ENCODE peak calls at places on chromosomes 11 and 22, in nine cellular contexts. H, S, X, L, I, T, N, Y and E are unnamed samples.

GRCh38 chr11:91230647-91231046 is 994.0 kb upstream of the FAT3 start:
- DNase-seq in Y (no peak), S (no peak), N (no peak), I (no peak), X (no peak), L (no peak), H (no peak), T (no peak), E (no peak)

GRCh38 chr11:971731-972365 is 46.2 kb downstream of the AP2A2 start:
- DNase-seq in N (no peak), H (no peak), Y (no peak), T (no peak), X (no peak), L (no peak), S (no peak), I (no peak), E (no peak)

GRCh38 chr11:61917357-61918109 is at the start of gene RAB3IL1:
- DNase-seq in T (no peak), H (no peak), S (peak), N (peak), X (peak), I (no peak), L (peak), Y (peak), E (no peak)

GRCh38 chr11:115579181-115579825 is 75.1 kb upstream of the CADM1 start:
- DNase-seq in H (no peak), I (no peak), X (no peak), Y (no peak), N (no peak), T (no peak), S (no peak), L (no peak), E (no peak)

GRCh38 chr11:119727523-119728081 is 1.4 kb downstream of the NECTIN1 start:
- DNase-seq in X (no peak), N (peak), T (no peak), I (peak), H (no peak), Y (peak), S (no peak), L (no peak), E (no peak)

GRCh38 chr11:44178381-44178780 is 82.9 kb downstream of the EXT2 start:
- DNase-seq in H (peak), Y (no peak), T (peak), L (no peak), X (no peak), I (no peak), N (no peak), S (peak), E (no peak)

GRCh38 chr11:12376259-12376971 is 956 bp upstream of the PARVA start:
- DNase-seq in T (peak), I (no peak), L (no peak), Y (no peak), X (peak), N (no peak), H (peak), S (peak), E (no peak)

GRCh38 chr11:35177370-35177769 is 38.4 kb downstream of the CD44 start:
- DNase-seq in L (no peak), H (peak), N (no peak), S (no peak), X (no peak), Y (no peak), T (no peak), I (no peak), E (no peak)

GRCh38 chr22:21108379-21109115 is 62.8 kb downstream of the LRRC74B start:
- DNase-seq in I (no peak), S (peak), Y (no peak), X (no peak), L (no peak), T (no peak), H (no peak), N (no peak), E (no peak)

GRCh38 chr22:25908212-25908611 is 166.2 kb downstream of the MYO18B start:
- DNase-seq in I (no peak), N (no peak), S (no peak), X (no peak), H (no peak), T (no peak), L (no peak), Y (no peak), E (no peak)

GRCh38 chr11:68855205-68855978 is 13.7 kb upstream of the CPT1A start:
- DNase-seq in X (peak), Y (peak), T (no peak), S (peak), H (peak), I (peak), N (no peak), L (peak), E (no peak)

GRCh38 chr11:13687271-13687670 is 18.8 kb downstream of the FAR1 start:
- DNase-seq in S (no peak), Y (no peak), X (no peak), N (no peak), L (no peak), I (no peak), H (no peak), T (no peak), E (no peak)

GRCh38 chr22:20436309-20437252 is 1.0 kb downstream of the SCARF2 start:
- DNase-seq in I (no peak), T (no peak), H (peak), N (no peak), X (no peak), S (peak), Y (no peak), L (peak), E (no peak)

GRCh38 chr11:70048279-70049024 is 29.7 kb upstream of the ANO1 start:
- DNase-seq in N (no peak), S (no peak), L (no peak), T (no peak), I (no peak), H (no peak), X (no peak), Y (no peak), E (no peak)

GRCh38 chr11:113404859-113405430 is 17.4 kb downstream of the ANKK1 start:
- DNase-seq in T (no peak), I (no peak), H (no peak), N (no peak), L (no peak), Y (no peak), S (no peak), X (no peak), E (peak)

GRCh38 chr11:34050536-34050935 is 995 bp upstream of the CAPRIN1 start:
- DNase-seq in Y (no peak), S (peak), L (no peak), N (no peak), X (no peak), H (peak), T (no peak), I (no peak), E (no peak)

GRCh38 chr22:46737105-46737975 is 712 bp downstream of the CERK start:
- DNase-seq in I (peak), N (no peak), H (peak), T (no peak), S (peak), L (peak), Y (peak), X (peak), E (no peak)

GRCh38 chr22:19035474-19036228 is 86.6 kb downstream of the DGCR2 start:
- DNase-seq in L (no peak), Y (no peak), X (no peak), H (no peak), S (no peak), I (no peak), N (peak), T (no peak), E (no peak)

GRCh38 chr11:45157247-45158209 is 11.1 kb downstream of the PRDM11 start:
- DNase-seq in L (no peak), N (no peak), Y (no peak), S (no peak), H (no peak), I (no peak), X (no peak), T (no peak), E (no peak)

GRCh38 chr11:93160808-93161207 is 37.0 kb downstream of the SLC36A4 start:
- DNase-seq in N (no peak), L (no peak), T (no peak), X (no peak), Y (no peak), S (no peak), I (no peak), H (no peak), E (no peak)

GRCh38 chr11:85787809-85788805 is 22.8 kb downstream of the SYTL2 start:
- DNase-seq in X (no peak), T (no peak), H (peak), S (no peak), Y (no peak), L (peak), N (no peak), I (no peak), E (no peak)

GRCh38 chr11:28702871-28703270 is 594.7 kb downstream of the METTL15 start:
- DNase-seq in I (no peak), Y (no peak), T (no peak), L (peak), N (no peak), X (no peak), H (no peak), S (no peak), E (no peak)

GRCh38 chr22:39723899-39724351 is 153.4 kb downstream of the CACNA1I start:
- DNase-seq in L (no peak), S (peak), I (no peak), N (peak), T (no peak), H (peak), Y (no peak), X (no peak), E (no peak)

GRCh38 chr11:82842019-82842418 is 58.2 kb downstream of the PRCP start:
- DNase-seq in N (no peak), S (no peak), X (no peak), I (no peak), H (no peak), T (no peak), Y (no peak), L (no peak), E (no peak)

GRCh38 chr11:134532176-134532920 is 120.3 kb upstream of the B3GAT1 start:
- DNase-seq in L (no peak), S (no peak), N (peak), Y (no peak), I (no peak), T (no peak), H (no peak), X (no peak), E (peak)

GRCh38 chr11:10654211-10655150 is 39.1 kb downstream of the IRAG1 start:
- DNase-seq in I (peak), N (no peak), S (peak), H (peak), Y (no peak), T (no peak), X (no peak), L (peak), E (no peak)

GRCh38 chr11:10858505-10859360 is 880 bp upstream of the ZBED5 start:
- DNase-seq in N (peak), X (peak), S (peak), T (no peak), L (peak), I (peak), H (peak), Y (peak), E (peak)

GRCh38 chr11:104191124-104191523 is 27.2 kb upstream of the PDGFD start:
- DNase-seq in L (no peak), S (peak), X (no peak), H (peak), Y (no peak), N (no peak), T (no peak), I (no peak), E (no peak)

GRCh38 chr11:119205080-119205479 is 1.1 kb upstream of the CBL start:
- DNase-seq in S (no peak), X (peak), H (no peak), I (peak), L (no peak), Y (peak), T (no peak), N (no peak), E (no peak)

GRCh38 chr11:95230054-95231034 is 658 bp downstream of the SESN3 start:
- DNase-seq in H (no peak), I (no peak), X (peak), T (no peak), L (peak), S (peak), N (no peak), Y (peak), E (no peak)

GRCh38 chr11:14643697-14644395 is at the start of gene PDE3B:
- DNase-seq in X (peak), T (no peak), S (peak), Y (peak), H (peak), N (peak), L (peak), I (peak), E (no peak)

GRCh38 chr11:17684550-17684949 is 34.8 kb upstream of the MYOD1 start:
- DNase-seq in X (no peak), L (no peak), H (no peak), S (no peak), Y (no peak), T (no peak), I (no peak), N (no peak), E (no peak)

GRCh38 chr11:111283945-111284481 is 14.3 kb upstream of the POU2AF3 start:
- DNase-seq in I (no peak), T (no peak), N (peak), Y (no peak), L (no peak), H (peak), S (peak), X (no peak), E (no peak)

GRCh38 chr11:119590651-119591308 is 138.2 kb downstream of the NECTIN1 start:
- DNase-seq in X (no peak), N (peak), H (no peak), T (no peak), S (peak), I (no peak), Y (no peak), L (no peak), E (no peak)

GRCh38 chr22:47275479-47276218 is 513.2 kb downstream of the TBC1D22A start:
- DNase-seq in X (no peak), H (no peak), T (no peak), I (no peak), Y (no peak), N (no peak), L (no peak), S (no peak), E (no peak)

GRCh38 chr11:126233391-126233790 is 21.8 kb downstream of the FAM118B start:
- DNase-seq in H (peak), S (peak), T (no peak), L (no peak), I (no peak), Y (no peak), N (no peak), X (no peak), E (no peak)

GRCh38 chr11:30487200-30487898 is 98.8 kb downstream of the MPPED2 start:
- DNase-seq in H (peak), S (no peak), L (no peak), I (no peak), T (no peak), Y (no peak), X (peak), N (no peak), E (no peak)

GRCh38 chr11:124551189-124551588 is 7.7 kb upstream of the OR8B12 start:
- DNase-seq in I (no peak), L (no peak), X (no peak), Y (no peak), T (no peak), H (no peak), N (no peak), S (no peak), E (no peak)
- TF ChIP-seq CTCF in I (no peak), L (no peak), X (no peak), Y (no peak), T (no peak), H (no peak), N (no peak), S (no peak), E (no peak)

DNA sequence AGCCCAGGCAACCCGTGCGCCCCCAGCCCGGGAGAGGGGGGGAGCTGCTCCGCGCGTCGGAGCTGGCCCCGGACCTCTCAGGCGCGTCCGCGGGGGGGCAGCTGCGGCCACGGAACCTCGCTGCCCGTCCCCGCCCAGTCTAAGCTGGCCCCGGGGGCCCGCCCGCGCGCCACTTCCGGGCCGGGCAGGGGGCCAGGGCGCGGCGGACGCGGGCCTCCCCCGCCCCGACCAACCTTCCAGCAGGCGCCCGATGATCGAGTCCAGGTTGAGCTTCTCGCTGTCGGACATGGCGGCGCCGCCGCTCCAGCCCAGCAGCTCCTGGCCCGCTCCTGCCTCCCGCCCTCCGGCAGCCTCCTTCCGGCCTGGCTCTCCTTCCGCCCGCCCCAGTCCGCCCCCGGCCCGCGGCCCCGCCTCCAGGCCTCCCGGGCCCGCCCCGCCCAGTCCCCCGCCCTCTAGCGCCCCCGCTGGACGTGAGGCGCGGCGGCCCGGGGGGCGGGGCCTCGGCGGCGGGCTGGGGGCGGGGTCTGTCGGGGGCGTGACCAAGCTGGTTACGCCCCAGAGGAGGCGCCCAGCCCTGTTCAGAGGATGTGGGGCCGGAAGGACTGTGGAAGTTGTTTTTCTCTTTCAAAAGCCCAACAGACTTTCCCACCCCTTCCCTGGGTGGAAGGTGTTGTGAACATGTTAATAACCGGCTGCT is at the start of gene PPP1CA:
- DNase-seq in T (no peak), I (peak), X (peak), Y (peak), N (peak), L (peak), S (peak), H (peak), E (peak)
- TF ChIP-seq CTCF in T (peak), I (peak), X (peak), Y (peak), N (peak), L (no peak), S (no peak), H (peak), E (no peak)

DNA sequence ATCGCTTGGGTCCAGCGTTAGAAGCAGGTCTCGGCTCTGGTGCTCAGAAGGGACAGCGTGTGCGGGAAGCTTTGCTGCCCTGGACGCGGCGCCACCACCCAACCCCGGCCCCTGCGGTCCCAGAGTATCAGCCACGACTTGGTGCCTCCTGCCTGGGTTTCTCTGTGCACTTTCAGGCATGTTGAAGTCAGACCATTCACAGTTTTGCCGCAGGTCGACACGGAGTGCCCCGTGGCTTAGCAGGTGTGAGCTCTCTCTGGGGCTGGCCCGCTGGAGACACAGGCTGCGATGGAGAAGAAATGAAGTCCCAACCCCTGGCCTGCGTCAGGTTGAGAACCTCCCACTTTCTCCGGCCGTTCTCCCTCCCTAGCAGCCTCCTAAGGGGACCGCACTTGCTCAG is 494.5 kb downstream of the BRD1 start:
- DNase-seq in T (no peak), Y (no peak), H (no peak), N (peak), S (no peak), L (no peak), X (no peak), I (peak), E (no peak)
- TF ChIP-seq CTCF in T (no peak), Y (no peak), H (no peak), N (no peak), S (no peak), L (no peak), X (no peak), I (no peak), E (no peak)

GRCh38 chr22:49701380-49702067 is 126.1 kb downstream of the BRD1 start:
- DNase-seq in N (no peak), X (no peak), Y (no peak), L (no peak), T (no peak), I (no peak), H (no peak), S (no peak), E (no peak)
- TF ChIP-seq CTCF in N (peak), X (no peak), Y (peak), L (peak), T (no peak), I (peak), H (no peak), S (peak), E (no peak)

GRCh38 chr22:29907753-29908515 is 25.0 kb downstream of the MTMR3 start:
- DNase-seq in L (peak), T (peak), S (peak), Y (peak), N (peak), I (no peak), H (peak), X (peak), E (peak)
- TF ChIP-seq CTCF in L (no peak), T (no peak), S (no peak), Y (no peak), N (no peak), I (no peak), H (no peak), X (no peak), E (no peak)

GRCh38 chr11:77199346-77199745 is 71.3 kb downstream of the MYO7A start:
- DNase-seq in I (no peak), H (no peak), N (peak), L (no peak), Y (peak), X (no peak), T (no peak), S (no peak), E (no peak)

GRCh38 chr11:77197626-77198320 is 69.7 kb downstream of the MYO7A start:
- DNase-seq in I (no peak), H (no peak), T (no peak), S (no peak), Y (peak), L (no peak), X (peak), N (no peak), E (no peak)

GRCh38 chr11:77196961-77197360 is 68.9 kb downstream of the MYO7A start:
- DNase-seq in L (no peak), N (no peak), H (no peak), Y (peak), S (no peak), T (no peak), I (no peak), X (no peak), E (peak)

GRCh38 chr11:77200351-77200750 is 72.3 kb downstream of the MYO7A start:
- DNase-seq in Y (no peak), X (peak), I (no peak), T (no peak), N (peak), S (no peak), H (no peak), L (no peak), E (no peak)

GRCh38 chr11:77198440-77198849 is 70.4 kb downstream of the MYO7A start:
- DNase-seq in X (peak), Y (peak), S (peak), T (no peak), H (peak), L (peak), N (no peak), I (no peak), E (peak)
- TF ChIP-seq CTCF in X (no peak), Y (peak), S (peak), T (peak), H (peak), L (peak), N (no peak), I (peak), E (no peak)

DNA sequence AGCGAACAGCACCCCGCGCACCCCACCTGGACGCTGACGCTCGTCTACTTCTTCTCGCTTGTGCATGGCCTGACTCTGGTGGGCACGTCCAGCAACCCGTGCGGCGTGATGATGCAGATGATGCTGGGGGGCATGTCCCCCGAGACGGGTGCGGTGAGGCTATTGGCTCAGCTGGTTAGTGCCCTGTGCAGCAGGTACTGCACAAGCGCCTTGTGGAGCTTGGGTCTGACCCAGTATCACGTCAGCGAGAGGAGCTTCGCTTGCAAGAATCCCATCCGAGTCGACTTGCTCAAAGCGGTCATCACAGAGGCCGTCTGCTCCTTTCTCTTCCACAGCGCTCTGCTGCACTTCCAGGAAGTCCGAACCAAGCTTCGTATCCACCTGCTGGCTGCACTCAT is 440 bp downstream of the AQP11 start:
- DNase-seq in I (peak), Y (peak), S (peak), L (no peak), N (peak), H (peak), T (no peak), X (peak), E (no peak)
- TF ChIP-seq CTCF in I (no peak), Y (no peak), S (no peak), L (no peak), N (no peak), H (no peak), T (no peak), X (no peak), E (no peak)

GRCh38 chr22:45195616-45196015 is 31.9 kb downstream of the NUP50 start:
- DNase-seq in L (no peak), I (no peak), S (no peak), T (no peak), X (no peak), Y (no peak), H (no peak), N (no peak), E (no peak)

GRCh38 chr22:45190473-45190872 is 26.7 kb downstream of the NUP50 start:
- DNase-seq in T (no peak), N (no peak), Y (no peak), I (no peak), H (no peak), L (no peak), X (no peak), S (no peak), E (no peak)

GRCh38 chr22:45196308-45196707 is 32.6 kb downstream of the NUP50 start:
- DNase-seq in I (no peak), H (no peak), N (no peak), S (no peak), Y (no peak), X (no peak), L (no peak), T (no peak), E (no peak)

GRCh38 chr22:45194686-45195085 is 31.0 kb downstream of the NUP50 start:
- DNase-seq in S (no peak), T (no peak), Y (no peak), X (no peak), L (no peak), N (no peak), I (no peak), H (no peak), E (no peak)

GRCh38 chr22:45192701-45193187 is 29.0 kb downstream of the NUP50 start:
- DNase-seq in T (no peak), X (no peak), I (peak), S (no peak), L (no peak), H (no peak), Y (no peak), N (no peak), E (no peak)
- TF ChIP-seq CTCF in T (no peak), X (no peak), I (no peak), S (peak), L (no peak), H (peak), Y (no peak), N (no peak), E (no peak)